ENCODE peak calls at places on chromosomes 1 and 21, in ten cellular contexts. One of them, this sample, is unnamed.

GRCh38 chr1:153670859-153671622 is at the start of gene ILF2:
- DNase-seq in glutamatergic neuron: peak; percentile 96
- DNase-seq in progenitor cell of endocrine pancreas: peak; percentile 89
- DNase-seq in uterus: peak; percentile 98
- DNase-seq in cardiac fibroblast: peak; percentile 100
- DNase-seq in heart right ventricle: peak; percentile 97
- DNase-seq in thoracic aorta: peak; percentile 90
- DNase-seq in astrocyte of the spinal cord: peak; percentile 100
- DNase-seq in upper lobe of right lung: peak; percentile 98
- DNase-seq in esophagus squamous epithelium: peak; percentile 87
- DNase-seq in this sample: peak; percentile 96

GRCh38 chr1:185961664-185962063 is 227.5 kb downstream of the HMCN1 start:
- DNase-seq in glutamatergic neuron: no peak
- DNase-seq in progenitor cell of endocrine pancreas: no peak
- DNase-seq in uterus: no peak
- DNase-seq in cardiac fibroblast: peak; percentile 42
- DNase-seq in heart right ventricle: no peak
- DNase-seq in thoracic aorta: no peak
- DNase-seq in astrocyte of the spinal cord: no peak
- DNase-seq in upper lobe of right lung: no peak
- DNase-seq in esophagus squamous epithelium: no peak
- DNase-seq in this sample: no peak

GRCh38 chr1:106492876-106493275 is 563.6 kb upstream of the PRMT6 start:
- DNase-seq in glutamatergic neuron: no peak
- DNase-seq in progenitor cell of endocrine pancreas: no peak
- DNase-seq in uterus: no peak
- DNase-seq in cardiac fibroblast: no peak
- DNase-seq in heart right ventricle: no peak
- DNase-seq in thoracic aorta: no peak
- DNase-seq in astrocyte of the spinal cord: no peak
- DNase-seq in upper lobe of right lung: no peak
- DNase-seq in esophagus squamous epithelium: no peak
- DNase-seq in this sample: no peak

GRCh38 chr1:203589201-203589600 is 37.4 kb upstream of the ATP2B4 start:
- DNase-seq in glutamatergic neuron: no peak
- DNase-seq in progenitor cell of endocrine pancreas: no peak
- DNase-seq in uterus: no peak
- DNase-seq in cardiac fibroblast: no peak
- DNase-seq in heart right ventricle: no peak
- DNase-seq in thoracic aorta: no peak
- DNase-seq in astrocyte of the spinal cord: no peak
- DNase-seq in upper lobe of right lung: no peak
- DNase-seq in esophagus squamous epithelium: no peak
- DNase-seq in this sample: no peak

GRCh38 chr1:156152628-156153027 is 757 bp upstream of the SEMA4A start:
- DNase-seq in glutamatergic neuron: no peak
- DNase-seq in progenitor cell of endocrine pancreas: no peak
- DNase-seq in uterus: no peak
- DNase-seq in cardiac fibroblast: no peak
- DNase-seq in heart right ventricle: no peak
- DNase-seq in thoracic aorta: no peak
- DNase-seq in astrocyte of the spinal cord: no peak
- DNase-seq in upper lobe of right lung: no peak
- DNase-seq in esophagus squamous epithelium: no peak
- DNase-seq in this sample: no peak

GRCh38 chr21:43597052-43597451 is 62.2 kb downstream of the HSF2BP start:
- DNase-seq in glutamatergic neuron: no peak
- DNase-seq in progenitor cell of endocrine pancreas: no peak
- DNase-seq in uterus: no peak
- DNase-seq in cardiac fibroblast: peak; percentile 46
- DNase-seq in heart right ventricle: no peak
- DNase-seq in thoracic aorta: no peak
- DNase-seq in astrocyte of the spinal cord: peak; percentile 85
- DNase-seq in upper lobe of right lung: no peak
- DNase-seq in esophagus squamous epithelium: no peak
- DNase-seq in this sample: no peak

GRCh38 chr1:163331116-163331515 is 9.4 kb downstream of the NUF2 start:
- DNase-seq in glutamatergic neuron: no peak
- DNase-seq in progenitor cell of endocrine pancreas: no peak
- DNase-seq in uterus: no peak
- DNase-seq in cardiac fibroblast: no peak
- DNase-seq in heart right ventricle: no peak
- DNase-seq in thoracic aorta: no peak
- DNase-seq in astrocyte of the spinal cord: no peak
- DNase-seq in upper lobe of right lung: no peak
- DNase-seq in esophagus squamous epithelium: no peak
- DNase-seq in this sample: no peak

GRCh38 chr1:229582715-229583114 is 24.2 kb upstream of the ABCB10 start:
- DNase-seq in glutamatergic neuron: no peak
- DNase-seq in progenitor cell of endocrine pancreas: no peak
- DNase-seq in uterus: no peak
- DNase-seq in cardiac fibroblast: no peak
- DNase-seq in heart right ventricle: no peak
- DNase-seq in thoracic aorta: no peak
- DNase-seq in astrocyte of the spinal cord: no peak
- DNase-seq in upper lobe of right lung: no peak
- DNase-seq in esophagus squamous epithelium: no peak
- DNase-seq in this sample: no peak

GRCh38 chr1:14627608-14628489 is 29.4 kb downstream of the KAZN start:
- DNase-seq in glutamatergic neuron: no peak
- DNase-seq in progenitor cell of endocrine pancreas: no peak
- DNase-seq in uterus: no peak
- DNase-seq in cardiac fibroblast: peak; percentile 58
- DNase-seq in heart right ventricle: no peak
- DNase-seq in thoracic aorta: no peak
- DNase-seq in astrocyte of the spinal cord: no peak
- DNase-seq in upper lobe of right lung: no peak
- DNase-seq in esophagus squamous epithelium: no peak
- DNase-seq in this sample: no peak

GRCh38 chr1:89610457-89610991 is 22.4 kb upstream of the LRRC8C start:
- DNase-seq in glutamatergic neuron: no peak
- DNase-seq in progenitor cell of endocrine pancreas: no peak
- DNase-seq in uterus: no peak
- DNase-seq in cardiac fibroblast: no peak
- DNase-seq in heart right ventricle: no peak
- DNase-seq in thoracic aorta: no peak
- DNase-seq in astrocyte of the spinal cord: no peak
- DNase-seq in upper lobe of right lung: no peak
- DNase-seq in esophagus squamous epithelium: no peak
- DNase-seq in this sample: no peak

GRCh38 chr21:14114251-14114650 is 96.5 kb downstream of the LIPI start:
- DNase-seq in glutamatergic neuron: no peak
- DNase-seq in progenitor cell of endocrine pancreas: no peak
- DNase-seq in uterus: no peak
- DNase-seq in cardiac fibroblast: no peak
- DNase-seq in heart right ventricle: no peak
- DNase-seq in thoracic aorta: no peak
- DNase-seq in astrocyte of the spinal cord: no peak
- DNase-seq in upper lobe of right lung: no peak
- DNase-seq in esophagus squamous epithelium: no peak
- DNase-seq in this sample: no peak

GRCh38 chr1:44015206-44015605 is 16.1 kb downstream of the SLC6A9 start:
- DNase-seq in glutamatergic neuron: no peak
- DNase-seq in progenitor cell of endocrine pancreas: no peak
- DNase-seq in uterus: no peak
- DNase-seq in cardiac fibroblast: no peak
- DNase-seq in heart right ventricle: peak; percentile 38
- DNase-seq in thoracic aorta: peak; percentile 38
- DNase-seq in astrocyte of the spinal cord: no peak
- DNase-seq in upper lobe of right lung: no peak
- DNase-seq in esophagus squamous epithelium: no peak
- DNase-seq in this sample: no peak

GRCh38 chr1:77671836-77672235 is 10.6 kb downstream of the ZZZ3 start:
- DNase-seq in glutamatergic neuron: no peak
- DNase-seq in progenitor cell of endocrine pancreas: no peak
- DNase-seq in uterus: no peak
- DNase-seq in cardiac fibroblast: no peak
- DNase-seq in heart right ventricle: no peak
- DNase-seq in thoracic aorta: no peak
- DNase-seq in astrocyte of the spinal cord: no peak
- DNase-seq in upper lobe of right lung: no peak
- DNase-seq in esophagus squamous epithelium: no peak
- DNase-seq in this sample: no peak

GRCh38 chr1:232893481-232894313 is 56.7 kb upstream of the NTPCR start:
- DNase-seq in glutamatergic neuron: no peak
- DNase-seq in progenitor cell of endocrine pancreas: no peak
- DNase-seq in uterus: no peak
- DNase-seq in cardiac fibroblast: peak; percentile 10
- DNase-seq in heart right ventricle: no peak
- DNase-seq in thoracic aorta: no peak
- DNase-seq in astrocyte of the spinal cord: no peak
- DNase-seq in upper lobe of right lung: no peak
- DNase-seq in esophagus squamous epithelium: no peak
- DNase-seq in this sample: no peak

GRCh38 chr1:201023517-201023902 is at the start of gene KIF21B:
- DNase-seq in glutamatergic neuron: peak; percentile 92
- DNase-seq in progenitor cell of endocrine pancreas: peak; percentile 82
- DNase-seq in uterus: peak; percentile 62
- DNase-seq in cardiac fibroblast: peak; percentile 52
- DNase-seq in heart right ventricle: peak; percentile 84
- DNase-seq in thoracic aorta: peak; percentile 27
- DNase-seq in astrocyte of the spinal cord: peak; percentile 35
- DNase-seq in upper lobe of right lung: peak; percentile 92
- DNase-seq in esophagus squamous epithelium: peak; percentile 17
- DNase-seq in this sample: peak; percentile 96

GRCh38 chr1:67686272-67687197 is 1.5 kb downstream of the GADD45A start:
- DNase-seq in glutamatergic neuron: peak; percentile 85
- DNase-seq in progenitor cell of endocrine pancreas: peak; percentile 37
- DNase-seq in uterus: peak; percentile 83
- DNase-seq in cardiac fibroblast: peak; percentile 99
- DNase-seq in heart right ventricle: peak; percentile 72
- DNase-seq in thoracic aorta: peak; percentile 77
- DNase-seq in astrocyte of the spinal cord: peak; percentile 96
- DNase-seq in upper lobe of right lung: peak; percentile 83
- DNase-seq in esophagus squamous epithelium: no peak
- DNase-seq in this sample: peak; percentile 58

GRCh38 chr1:226872455-226872854 is 2.0 kb downstream of the PSEN2 start:
- DNase-seq in glutamatergic neuron: no peak
- DNase-seq in progenitor cell of endocrine pancreas: no peak
- DNase-seq in uterus: no peak
- DNase-seq in cardiac fibroblast: peak; percentile 48
- DNase-seq in heart right ventricle: no peak
- DNase-seq in thoracic aorta: no peak
- DNase-seq in astrocyte of the spinal cord: peak; percentile 42
- DNase-seq in upper lobe of right lung: no peak
- DNase-seq in esophagus squamous epithelium: no peak
- DNase-seq in this sample: no peak

GRCh38 chr1:151003175-151003574 is 3.5 kb downstream of the MINDY1 start:
- DNase-seq in glutamatergic neuron: no peak
- DNase-seq in progenitor cell of endocrine pancreas: no peak
- DNase-seq in uterus: no peak
- DNase-seq in cardiac fibroblast: no peak
- DNase-seq in heart right ventricle: no peak
- DNase-seq in thoracic aorta: no peak
- DNase-seq in astrocyte of the spinal cord: no peak
- DNase-seq in upper lobe of right lung: no peak
- DNase-seq in esophagus squamous epithelium: no peak
- DNase-seq in this sample: no peak

DNA sequence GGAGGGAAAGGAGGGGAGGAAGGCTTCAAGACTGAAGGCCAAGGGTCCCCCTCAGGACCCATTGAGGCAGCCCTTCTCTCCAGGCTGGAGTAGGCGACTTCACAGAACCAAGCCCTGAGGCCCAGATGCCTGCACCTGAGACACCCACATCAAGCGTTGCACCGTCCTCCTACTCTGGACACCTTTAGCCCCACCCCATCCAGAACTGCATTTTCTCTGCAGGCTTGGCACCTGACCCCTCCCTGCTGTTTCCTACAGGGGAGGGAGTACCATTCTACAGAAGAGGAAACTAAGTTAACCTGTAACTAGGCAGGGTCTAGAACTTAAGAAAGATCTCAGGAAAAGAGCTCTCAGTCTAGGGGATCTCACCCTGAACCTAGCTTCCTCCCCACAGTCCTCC is 12.0 kb downstream of the PEF1 start:
- DNase-seq in glutamatergic neuron: no peak
- DNase-seq in progenitor cell of endocrine pancreas: no peak
- DNase-seq in uterus: no peak
- DNase-seq in cardiac fibroblast: no peak
- DNase-seq in heart right ventricle: no peak
- DNase-seq in thoracic aorta: no peak
- DNase-seq in astrocyte of the spinal cord: no peak
- DNase-seq in upper lobe of right lung: no peak
- DNase-seq in esophagus squamous epithelium: no peak
- DNase-seq in this sample: no peak
- TF ChIP-seq CTCF in glutamatergic neuron: no peak
- TF ChIP-seq CTCF in progenitor cell of endocrine pancreas: no peak
- TF ChIP-seq CTCF in uterus: no peak
- TF ChIP-seq CTCF in cardiac fibroblast: no peak
- TF ChIP-seq CTCF in heart right ventricle: no peak
- TF ChIP-seq CTCF in thoracic aorta: no peak
- TF ChIP-seq CTCF in astrocyte of the spinal cord: no peak
- TF ChIP-seq CTCF in upper lobe of right lung: no peak
- TF ChIP-seq CTCF in esophagus squamous epithelium: no peak
- TF ChIP-seq CTCF in this sample: no peak

DNA sequence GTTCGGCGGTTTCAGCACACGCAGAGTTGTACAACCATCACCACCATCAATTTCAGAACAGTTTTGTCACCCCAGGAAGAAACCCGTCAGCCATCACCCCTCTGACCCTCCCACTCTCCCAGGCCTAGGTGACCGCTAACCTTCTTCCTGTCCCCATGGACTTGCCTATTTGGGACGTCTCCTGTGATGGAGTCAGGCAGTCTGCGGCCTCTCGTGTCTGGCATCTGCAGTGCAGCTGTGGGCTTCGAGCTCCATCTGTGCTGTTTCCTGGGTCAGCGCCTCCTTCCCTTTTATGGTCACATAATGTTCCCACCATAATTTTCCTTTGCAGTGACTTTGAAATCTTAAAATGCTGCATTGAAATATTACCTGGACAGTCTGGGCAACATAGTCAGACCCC is 24.4 kb downstream of the SLC45A1 start:
- DNase-seq in glutamatergic neuron: no peak
- DNase-seq in progenitor cell of endocrine pancreas: no peak
- DNase-seq in uterus: no peak
- DNase-seq in cardiac fibroblast: no peak
- DNase-seq in heart right ventricle: no peak
- DNase-seq in thoracic aorta: no peak
- DNase-seq in astrocyte of the spinal cord: peak; percentile 19
- DNase-seq in upper lobe of right lung: no peak
- DNase-seq in esophagus squamous epithelium: no peak
- DNase-seq in this sample: no peak
- TF ChIP-seq CTCF in glutamatergic neuron: no peak
- TF ChIP-seq CTCF in progenitor cell of endocrine pancreas: no peak
- TF ChIP-seq CTCF in uterus: peak; percentile 4
- TF ChIP-seq CTCF in cardiac fibroblast: peak; percentile 19
- TF ChIP-seq CTCF in heart right ventricle: peak; percentile 5
- TF ChIP-seq CTCF in thoracic aorta: no peak
- TF ChIP-seq CTCF in astrocyte of the spinal cord: peak; percentile 19
- TF ChIP-seq CTCF in upper lobe of right lung: peak; percentile 17
- TF ChIP-seq CTCF in esophagus squamous epithelium: no peak
- TF ChIP-seq CTCF in this sample: no peak

GRCh38 chr1:5297199-5297877 is 642.9 kb downstream of the AJAP1 start:
- DNase-seq in glutamatergic neuron: no peak
- DNase-seq in progenitor cell of endocrine pancreas: no peak
- DNase-seq in uterus: no peak
- DNase-seq in cardiac fibroblast: no peak
- DNase-seq in heart right ventricle: peak; percentile 19
- DNase-seq in thoracic aorta: no peak
- DNase-seq in astrocyte of the spinal cord: no peak
- DNase-seq in upper lobe of right lung: no peak
- DNase-seq in esophagus squamous epithelium: no peak
- DNase-seq in this sample: no peak
- TF ChIP-seq CTCF in glutamatergic neuron: no peak
- TF ChIP-seq CTCF in progenitor cell of endocrine pancreas: no peak
- TF ChIP-seq CTCF in uterus: no peak
- TF ChIP-seq CTCF in cardiac fibroblast: no peak
- TF ChIP-seq CTCF in heart right ventricle: no peak
- TF ChIP-seq CTCF in thoracic aorta: no peak
- TF ChIP-seq CTCF in astrocyte of the spinal cord: no peak
- TF ChIP-seq CTCF in upper lobe of right lung: no peak
- TF ChIP-seq CTCF in esophagus squamous epithelium: no peak
- TF ChIP-seq CTCF in this sample: no peak

GRCh38 chr1:998051-998821 is 1.7 kb downstream of the HES4 start:
- DNase-seq in glutamatergic neuron: peak; percentile 85
- DNase-seq in progenitor cell of endocrine pancreas: peak; percentile 44
- DNase-seq in uterus: peak; percentile 17
- DNase-seq in cardiac fibroblast: no peak
- DNase-seq in heart right ventricle: peak; percentile 31
- DNase-seq in thoracic aorta: no peak
- DNase-seq in astrocyte of the spinal cord: no peak
- DNase-seq in upper lobe of right lung: peak; percentile 67
- DNase-seq in esophagus squamous epithelium: no peak
- DNase-seq in this sample: no peak
- TF ChIP-seq CTCF in glutamatergic neuron: no peak
- TF ChIP-seq CTCF in progenitor cell of endocrine pancreas: no peak
- TF ChIP-seq CTCF in uterus: no peak
- TF ChIP-seq CTCF in cardiac fibroblast: no peak
- TF ChIP-seq CTCF in heart right ventricle: no peak
- TF ChIP-seq CTCF in thoracic aorta: no peak
- TF ChIP-seq CTCF in astrocyte of the spinal cord: no peak
- TF ChIP-seq CTCF in upper lobe of right lung: no peak
- TF ChIP-seq CTCF in esophagus squamous epithelium: no peak
- TF ChIP-seq CTCF in this sample: no peak

This sample was measured in GM13976.